ENCODE peak calls at places on chromosome 9, in six cellular contexts. W is testis, N is renal cortical epithelial cell, O is NCI-H1092, H is cardiac muscle cell, L is left ventricle myocardium superior. S is an unnamed sample.

GRCh38 chr9:92299116-92299515 is 5.6 kb upstream of the IARS1 start:
- DNase-seq in W (no peak), N (no peak), O (no peak), H (no peak), L (no peak), S (no peak)

GRCh38 chr9:19788152-19788551 is 685 bp downstream of the SLC24A2 start:
- DNase-seq in W (peak), N (no peak), O (no peak), H (peak), L (peak), S (no peak)

GRCh38 chr9:20783057-20784038 is 99.3 kb downstream of the FOCAD start:
- DNase-seq in W (no peak), N (peak), O (no peak), H (no peak), L (no peak), S (no peak)

GRCh38 chr9:131500377-131500776 is 2.3 kb upstream of the POMT1 start:
- DNase-seq in W (no peak), N (peak), O (no peak), H (no peak), L (no peak), S (no peak)

GRCh38 chr9:91814681-91815212 is 135.3 kb downstream of the ROR2 start:
- DNase-seq in W (no peak), N (no peak), O (no peak), H (no peak), L (no peak), S (no peak)

GRCh38 chr9:119088002-119088401 is 281.2 kb downstream of the BRINP1 start:
- DNase-seq in W (no peak), N (no peak), O (no peak), H (no peak), L (no peak), S (no peak)

GRCh38 chr9:78072586-78073199 is 41.1 kb upstream of the GNAQ start:
- DNase-seq in W (no peak), N (no peak), O (no peak), H (no peak), L (no peak), S (no peak)

GRCh38 chr9:111094433-111095421 is 56.5 kb upstream of the LPAR1 start:
- DNase-seq in W (peak), N (peak), O (no peak), H (no peak), L (no peak), S (no peak)

GRCh38 chr9:14395300-14396082 is 81.5 kb upstream of the NFIB start:
- DNase-seq in W (peak), N (no peak), O (no peak), H (no peak), L (peak), S (no peak)

GRCh38 chr9:16954032-16954431 is 83.6 kb upstream of the BNC2 start:
- DNase-seq in W (no peak), N (peak), O (no peak), H (no peak), L (no peak), S (no peak)

GRCh38 chr9:16063241-16063591 is 510.4 kb downstream of the CCDC171 start:
- DNase-seq in W (no peak), N (peak), O (no peak), H (no peak), L (no peak), S (no peak)

GRCh38 chr9:126615251-126615790 is 1.6 kb downstream of the LMX1B start:
- DNase-seq in W (no peak), N (no peak), O (peak), H (no peak), L (peak), S (peak)

GRCh38 chr9:15018238-15018637 is 108.0 kb upstream of the FREM1 start:
- DNase-seq in W (no peak), N (peak), O (no peak), H (no peak), L (no peak), S (no peak)

GRCh38 chr9:93265972-93266371 is 82.0 kb downstream of the WNK2 start:
- DNase-seq in W (no peak), N (no peak), O (no peak), H (no peak), L (no peak), S (no peak)

GRCh38 chr9:115717711-115718173 is 435.8 kb upstream of the PAPPA start:
- DNase-seq in W (no peak), N (peak), O (no peak), H (no peak), L (no peak), S (no peak)

GRCh38 chr9:32348289-32348688 is 36.2 kb upstream of the ACO1 start:
- DNase-seq in W (no peak), N (no peak), O (no peak), H (no peak), L (no peak), S (no peak)

GRCh38 chr9:125631391-125632085 is 75.5 kb downstream of the MAPKAP1 start:
- DNase-seq in W (no peak), N (peak), O (peak), H (peak), L (no peak), S (peak)

GRCh38 chr9:123637940-123638634 is 282.1 kb downstream of the CRB2 start:
- DNase-seq in W (peak), N (peak), O (no peak), H (no peak), L (no peak), S (no peak)

GRCh38 chr9:91047529-91047928 is 245.9 kb downstream of the SYK start:
- DNase-seq in W (no peak), N (no peak), O (no peak), H (no peak), L (no peak), S (no peak)

GRCh38 chr9:93119953-93120845 is 13.9 kb downstream of the NINJ1 start:
- DNase-seq in W (peak), N (peak), O (no peak), H (no peak), L (peak), S (peak)

GRCh38 chr9:136563646-136564321 is 17.9 kb upstream of the NOTCH1 start:
- DNase-seq in W (no peak), N (no peak), O (no peak), H (no peak), L (peak), S (no peak)

GRCh38 chr9:76369583-76369982 is 24.6 kb downstream of the RFK start:
- DNase-seq in W (peak), N (peak), O (peak), H (peak), L (no peak), S (peak)

GRCh38 chr9:71119746-71120145 is 1.7 kb downstream of the TRPM3 start:
- DNase-seq in W (no peak), N (no peak), O (no peak), H (no peak), L (no peak), S (no peak)

GRCh38 chr9:94861589-94862241 is 135.2 kb downstream of the AOPEP start:
- DNase-seq in W (no peak), N (peak), O (no peak), H (no peak), L (no peak), S (no peak)

GRCh38 chr9:120443976-120444375 is 136.0 kb downstream of the CDK5RAP2 start:
- DNase-seq in W (no peak), N (no peak), O (no peak), H (no peak), L (no peak), S (no peak)

GRCh38 chr9:110546411-110546871 is 33.1 kb downstream of the SVEP1 start:
- DNase-seq in W (no peak), N (peak), O (no peak), H (no peak), L (peak), S (no peak)

GRCh38 chr9:96050048-96050875 is 174.8 kb downstream of the ERCC6L2 start:
- DNase-seq in W (no peak), N (no peak), O (no peak), H (no peak), L (no peak), S (no peak)

GRCh38 chr9:29751220-29751619 is 2177.9 kb upstream of the C9orf72 start:
- DNase-seq in W (no peak), N (no peak), O (no peak), H (no peak), L (no peak), S (no peak)

GRCh38 chr9:93963969-93964368 is 8.8 kb upstream of the BARX1 start:
- DNase-seq in W (no peak), N (no peak), O (no peak), H (no peak), L (no peak), S (no peak)

GRCh38 chr9:95561913-95562312 is 45.1 kb upstream of the PTCH1 start:
- DNase-seq in W (no peak), N (no peak), O (no peak), H (no peak), L (no peak), S (no peak)

S was measured in dermis microvascular lymphatic vessel endothelial cell.